ENCODE peak calls at places on chromosomes 6 and 20, in five cellular contexts. W, P, F, T and B are unnamed samples.

GRCh38 chr20:54140927-54141566 is 32.7 kb downstream of the CYP24A1 start:
- DNase-seq in W (no peak), P (no peak), F (no peak), T (no peak), B (no peak)

GRCh38 chr6:54431466-54431865 is 123.2 kb downstream of the TINAG start:
- DNase-seq in W (no peak), P (no peak), F (no peak), T (no peak), B (no peak)

GRCh38 chr20:25985597-25985996 is 288.9 kb upstream of the ZNF337 start:
- DNase-seq in W (no peak), P (no peak), F (no peak), T (no peak), B (no peak)

GRCh38 chr6:155524249-155524651 is 68.6 kb upstream of the NOX3 start:
- DNase-seq in W (no peak), P (no peak), F (no peak), T (no peak), B (peak; percentile 24)

GRCh38 chr20:6882911-6883310 is 115.4 kb downstream of the BMP2 start:
- DNase-seq in W (no peak), P (no peak), F (no peak), T (no peak), B (no peak)

GRCh38 chr6:43308990-43309477 is 408 bp upstream of the CRIP3 start:
- DNase-seq in W (no peak), P (no peak), F (no peak), T (no peak), B (no peak)

GRCh38 chr20:3239026-3239866 is at the start of gene SLC4A11:
- DNase-seq in W (peak; percentile 37), P (peak; percentile 80), F (peak; percentile 71), T (peak; percentile 44), B (no peak)

GRCh38 chr20:63908008-63908682 is 13.2 kb downstream of the DNAJC5 start:
- DNase-seq in W (no peak), P (peak; percentile 54), F (no peak), T (no peak), B (no peak)

GRCh38 chr6:40252531-40253258 is 318.4 kb upstream of the MOCS1 start:
- DNase-seq in W (no peak), P (no peak), F (no peak), T (no peak), B (no peak)

GRCh38 chr20:25573288-25574251 is 11.8 kb downstream of the NINL start:
- DNase-seq in W (no peak), P (no peak), F (no peak), T (no peak), B (no peak)

GRCh38 chr6:70412797-70413113 is 553 bp upstream of the FAM135A start:
- DNase-seq in W (no peak), P (no peak), F (no peak), T (no peak), B (no peak)

GRCh38 chr20:496126-496696 is 33.9 kb upstream of the TBC1D20 start:
- DNase-seq in W (no peak), P (peak; percentile 51), F (no peak), T (no peak), B (no peak)

GRCh38 chr20:20273281-20273680 is 94.6 kb upstream of the INSM1 start:
- DNase-seq in W (no peak), P (no peak), F (no peak), T (no peak), B (no peak)

GRCh38 chr20:45368221-45368980 is 5.4 kb downstream of the SYS1 start:
- DNase-seq in W (peak; percentile 93), P (no peak), F (no peak), T (no peak), B (no peak)

GRCh38 chr20:15977758-15978157 is 595.5 kb downstream of the KIF16B start:
- DNase-seq in W (no peak), P (no peak), F (no peak), T (no peak), B (no peak)

GRCh38 chr6:52576392-52577021 is 353 bp downstream of the TRAM2 start:
- DNase-seq in W (peak; percentile 84), P (peak; percentile 54), F (peak; percentile 65), T (peak; percentile 64), B (no peak)

GRCh38 chr6:170290306-170291128 is at the start of gene DLL1:
- DNase-seq in W (no peak), P (peak; percentile 57), F (peak; percentile 60), T (peak; percentile 40), B (no peak)

GRCh38 chr6:74170118-74170517 is 474.1 kb downstream of the CD109 start:
- DNase-seq in W (no peak), P (no peak), F (no peak), T (no peak), B (peak; percentile 79)

GRCh38 chr6:52049252-52050050 is 38.0 kb downstream of the PKHD1 start:
- DNase-seq in W (peak; percentile 36), P (no peak), F (no peak), T (no peak), B (peak; percentile 4)

GRCh38 chr20:45444050-45444449 is 25.5 kb upstream of the WFDC2 start:
- DNase-seq in W (peak; percentile 66), P (no peak), F (no peak), T (no peak), B (no peak)

GRCh38 chr6:52635049-52635577 is 35.8 kb upstream of the TMEM14A start:
- DNase-seq in W (no peak), P (no peak), F (no peak), T (no peak), B (no peak)

GRCh38 chr20:23193985-23194384 is 107.9 kb upstream of the CD93 start:
- DNase-seq in W (no peak), P (no peak), F (no peak), T (no peak), B (no peak)

GRCh38 chr6:73798592-73798991 is 102.6 kb downstream of the CD109 start:
- DNase-seq in W (no peak), P (no peak), F (no peak), T (no peak), B (peak; percentile 89)

GRCh38 chr20:3818155-3819151 is 1.9 kb upstream of the AP5S1 start:
- DNase-seq in W (peak; percentile 56), P (peak; percentile 84), F (peak; percentile 61), T (peak; percentile 86), B (no peak)

GRCh38 chr20:56412473-56412790 is 372 bp downstream of the CASS4 start:
- DNase-seq in W (no peak), P (no peak), F (no peak), T (no peak), B (no peak)

GRCh38 chr6:57173056-57173885 is 1.1 kb downstream of the BAG2 start:
- DNase-seq in W (peak; percentile 27), P (no peak), F (no peak), T (peak; percentile 52), B (no peak)

GRCh38 chr6:149218471-149218870 is 99.0 kb upstream of the TAB2 start:
- DNase-seq in W (no peak), P (no peak), F (no peak), T (no peak), B (no peak)

GRCh38 chr6:153096031-153096430 is 35.1 kb downstream of the RGS17 start:
- DNase-seq in W (no peak), P (no peak), F (no peak), T (no peak), B (no peak)

GRCh38 chr6:16042751-16043150 is 86.1 kb upstream of the MYLIP start:
- DNase-seq in W (no peak), P (no peak), F (no peak), T (no peak), B (no peak)

GRCh38 chr20:35329435-35330139 is 37.4 kb upstream of the FAM83C start:
- DNase-seq in W (peak; percentile 50), P (peak; percentile 60), F (no peak), T (no peak), B (no peak)

GRCh38 chr6:155154158-155154830 is 109.5 kb upstream of the CLDN20 start:
- DNase-seq in W (no peak), P (no peak), F (no peak), T (no peak), B (peak; percentile 68)

GRCh38 chr6:93305088-93305487 is 114.3 kb downstream of the EPHA7 start:
- DNase-seq in W (no peak), P (no peak), F (no peak), T (no peak), B (no peak)

GRCh38 chr6:54217018-54217417 is 91.2 kb upstream of the TINAG start:
- DNase-seq in W (no peak), P (no peak), F (no peak), T (no peak), B (no peak)

GRCh38 chr6:158522616-158523015 is 37.3 kb upstream of the TMEM181 start:
- DNase-seq in W (no peak), P (no peak), F (no peak), T (no peak), B (no peak)

DNA sequence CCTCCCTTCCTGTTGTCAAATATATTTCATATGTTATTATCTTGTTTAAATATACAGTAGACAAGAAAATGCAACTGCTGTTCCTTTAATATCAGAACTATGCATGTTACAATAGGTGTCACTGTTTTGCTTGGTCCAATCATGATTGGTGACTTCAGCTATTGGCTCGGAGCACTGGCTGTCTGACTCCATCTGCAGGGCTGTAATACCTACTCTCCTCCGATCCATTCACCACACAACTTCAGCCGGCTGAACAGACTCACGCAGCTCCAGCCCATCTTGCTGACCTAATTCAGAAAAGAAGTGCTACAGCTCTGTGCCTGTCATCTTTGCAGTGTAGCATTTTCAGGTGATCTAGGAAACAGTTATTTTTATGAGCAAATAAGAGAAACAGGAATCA is at the start of gene BTBD3:
- DNase-seq in W (peak; percentile 93), P (peak; percentile 83), F (peak; percentile 66), T (peak; percentile 80), B (no peak)
- TF ChIP-seq CTCF in W (peak; percentile 23), P (no peak), F (peak; percentile 29), T (no peak), B (peak; percentile 18)

GRCh38 chr20:50193851-50194830 is 3.5 kb downstream of the CEBPB start:
- DNase-seq in W (no peak), P (no peak), F (no peak), T (no peak), B (no peak)
- H3K4me3 ChIP-seq in W (no peak overlapping the region), P (peak overlapping the region; percentile 90), F (peak overlapping the region; percentile 94), T (peak overlapping the region; percentile 92), B (peak overlapping the region; percentile 94)

GRCh38 chr20:8953300-8953699 is 115.6 kb upstream of the PLCB4 start:
- DNase-seq in W (no peak), P (no peak), F (no peak), T (no peak), B (no peak)
- TF ChIP-seq CTCF in W (no peak), P (no peak), F (no peak), T (no peak), B (no peak)

GRCh38 chr6:106309766-106310373 is 15.7 kb downstream of the ATG5 start:
- DNase-seq in W (no peak), P (no peak), F (no peak), T (no peak), B (no peak)
- H3K4me3 ChIP-seq in W (no peak overlapping the region), P (no peak overlapping the region), F (no peak overlapping the region), T (no peak overlapping the region), B (no peak overlapping the region)